ENCODE peak calls at places on chromosomes 4 and X, in four cellular contexts. C is keratinocyte, K is GM23248, T is mammary epithelial cell. W is an unnamed sample.

GRCh38 chr4:147498031-147498700 is 17.3 kb downstream of the EDNRA start:
- DNase-seq in T (peak; percentile 55), C (no peak), K (peak; percentile 70), W (peak; percentile 88)

GRCh38 chrX:39819921-39820849 is 277.6 kb downstream of the BCOR start:
- DNase-seq in T (no peak), K (no peak), C (no peak), W (no peak)

GRCh38 chr4:624705-625590 is at the start of gene PDE6B:
- DNase-seq in K (no peak), T (no peak), C (no peak), W (no peak)

GRCh38 chr4:137421796-137422195 is 110.5 kb downstream of the PCDH18 start:
- DNase-seq in T (no peak), K (peak; percentile 46), C (no peak), W (peak; percentile 32)

GRCh38 chr4:151294833-151295496 is 18.0 kb downstream of the PRSS48 start:
- DNase-seq in T (no peak), K (no peak), C (no peak), W (no peak)

GRCh38 chr4:156815717-156816319 is 155.8 kb downstream of the PDGFC start:
- DNase-seq in K (no peak), C (no peak), T (no peak), W (no peak)

GRCh38 chr4:77820836-77821561 is 1.8 kb upstream of the CNOT6L start:
- DNase-seq in C (no peak), T (peak; percentile 41), K (peak; percentile 53), W (no peak)

GRCh38 chr4:82681759-82682158 is 116.8 kb downstream of the SCD5 start:
- DNase-seq in K (peak; percentile 14), C (no peak), T (no peak), W (no peak)

DNA sequence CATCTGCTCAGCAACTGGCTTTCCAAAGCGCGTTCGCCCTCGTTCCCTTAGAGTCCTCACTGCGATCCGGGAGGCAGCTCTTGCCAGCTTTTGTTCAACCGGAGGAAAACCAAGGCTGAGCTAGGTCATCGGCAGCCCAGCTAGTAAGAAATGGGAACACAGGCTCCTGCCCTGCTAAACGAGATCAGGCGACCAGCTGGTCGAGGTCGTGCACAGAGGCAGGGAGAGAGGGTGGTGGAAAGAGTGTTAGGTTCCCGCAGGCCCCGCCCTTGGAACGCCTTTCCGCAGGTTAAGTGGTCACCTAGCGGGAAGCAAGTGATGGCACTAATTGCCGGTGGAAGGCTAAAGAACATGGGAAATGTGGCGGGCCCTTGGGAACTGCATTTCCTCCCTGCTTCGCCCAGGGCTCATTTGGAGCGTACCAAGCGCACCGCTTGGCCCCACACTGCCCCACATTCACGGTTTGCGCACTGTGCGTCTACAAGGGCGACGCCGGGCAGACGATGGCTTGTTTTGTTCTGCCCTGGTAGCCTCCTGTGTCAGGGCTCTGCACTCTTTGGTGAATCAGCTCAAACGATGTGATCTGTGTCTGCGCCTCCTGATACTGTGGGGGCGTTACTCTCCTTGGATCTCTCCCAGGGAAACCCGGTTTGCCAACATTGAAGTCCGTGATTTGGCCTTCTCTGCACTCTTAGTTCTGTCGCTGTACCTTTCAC is 7.2 kb upstream of the PRDM8 start:
- DNase-seq in C (no peak), K (peak; percentile 25), T (no peak), W (no peak)
- TF ChIP-seq EZH2 in C (no peak), K (no peak), T (no peak), W (no peak)

GRCh38 chr4:109301691-109302365 is 630 bp downstream of the COL25A1 start:
- DNase-seq in C (no peak), T (no peak), K (peak; percentile 11), W (no peak)

GRCh38 chr4:109298279-109299010 is 4.0 kb downstream of the COL25A1 start:
- DNase-seq in T (no peak), C (no peak), K (peak; percentile 23), W (no peak)

GRCh38 chr4:109303141-109303499 is 662 bp upstream of the COL25A1 start:
- DNase-seq in T (no peak), K (peak; percentile 36), C (no peak), W (peak; percentile 25)

DNA sequence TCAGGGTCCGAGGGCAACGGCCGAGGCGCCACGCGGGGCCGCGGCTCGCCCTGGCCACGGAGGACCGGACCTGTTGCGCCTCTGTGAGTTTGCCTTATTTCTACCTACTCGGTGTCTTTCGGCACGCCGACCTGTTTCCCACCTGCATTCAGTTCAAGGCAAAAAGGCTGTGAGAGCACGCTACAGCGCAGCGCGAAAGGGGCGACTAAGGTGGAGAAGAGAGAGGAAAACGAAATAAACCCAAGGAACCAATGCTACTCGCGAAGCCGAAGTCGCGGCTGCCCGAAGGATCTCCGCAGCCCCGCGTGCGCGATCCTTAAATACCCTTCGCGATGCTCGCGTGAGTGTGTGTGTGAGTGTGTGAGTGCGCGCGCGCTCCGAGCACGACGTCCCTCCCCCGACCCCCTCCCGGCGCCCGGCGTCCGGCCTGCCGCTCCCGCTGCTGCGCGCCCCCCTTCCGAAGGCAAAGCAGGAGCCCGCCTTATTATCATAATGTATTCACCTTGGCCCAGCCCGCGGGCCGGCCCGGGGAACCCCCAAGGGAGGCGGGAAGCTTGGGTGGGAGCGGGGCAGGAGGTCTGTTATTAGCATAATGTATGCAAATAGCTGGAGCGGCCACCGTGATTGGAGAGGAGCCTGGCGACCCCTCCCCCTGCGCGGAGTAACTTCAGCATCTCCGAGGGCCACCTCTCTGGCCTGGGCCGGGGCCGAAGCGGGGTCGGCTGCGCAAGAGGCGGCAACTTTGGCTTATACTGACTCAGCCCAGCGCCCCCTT is at the start of gene COL25A1:
- DNase-seq in K (peak; percentile 53), C (no peak), T (no peak), W (peak; percentile 57)
- TF ChIP-seq EZH2 in K (peak; percentile 77), C (peak; percentile 73), T (peak; percentile 99), W (peak; percentile 38)

DNA sequence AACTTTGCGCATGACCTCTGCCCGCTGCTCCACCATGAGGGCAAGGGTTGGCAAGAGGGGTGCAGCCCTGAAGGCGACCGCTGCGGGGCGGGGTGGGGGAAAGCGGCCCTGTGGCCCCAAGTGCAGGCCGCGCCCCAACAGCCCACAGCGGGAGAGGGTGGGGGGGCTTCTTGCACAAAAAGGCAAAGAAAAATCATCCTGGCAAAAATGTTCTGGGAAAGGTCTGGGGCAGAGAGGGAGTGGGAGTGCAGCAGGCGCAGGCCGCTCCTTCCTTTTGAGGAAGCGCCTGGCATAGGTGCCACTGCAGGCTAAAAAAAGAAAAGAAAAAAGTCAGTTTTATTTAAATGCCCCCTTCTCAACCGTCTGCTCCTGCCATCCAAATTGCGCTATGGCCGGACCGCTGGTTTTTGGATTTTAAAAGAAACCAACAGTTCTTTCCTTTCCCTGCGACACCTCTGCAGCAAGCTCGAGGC is 1.4 kb downstream of the ARX start:
- DNase-seq in K (no peak), T (no peak), C (no peak), W (no peak)
- TF ChIP-seq EZH2 in K (no peak), T (no peak), C (no peak), W (no peak)

GRCh38 chrX:153829799-153830631 is at the start of gene PDZD4:
- DNase-seq in K (peak; percentile 9), C (no peak), T (no peak), W (no peak)
- TF ChIP-seq EZH2 in K (peak; percentile 90), C (peak; percentile 74), T (peak; percentile 66), W (peak; percentile 88)

GRCh38 chr4:92305148-92305877 is 1.5 kb downstream of the GRID2 start:
- DNase-seq in C (no peak), T (peak; percentile 29), K (peak; percentile 51), W (peak; percentile 49)

GRCh38 chr4:92303621-92304027 is at the start of gene GRID2:
- DNase-seq in T (peak; percentile 1), C (no peak), K (peak; percentile 6), W (peak; percentile 6)

GRCh38 chr4:92304073-92304472 is 307 bp downstream of the GRID2 start:
- DNase-seq in K (no peak), T (no peak), C (no peak), W (no peak)

GRCh38 chr4:92305878-92306520 is 2.2 kb downstream of the GRID2 start:
- DNase-seq in C (no peak), T (no peak), K (no peak), W (no peak)

GRCh38 chr4:92304636-92305035 is 870 bp downstream of the GRID2 start:
- DNase-seq in C (no peak), T (no peak), K (no peak), W (no peak)
- TF ChIP-seq EZH2 in C (peak; percentile 75), T (peak; percentile 99), K (peak; percentile 27), W (no peak)

GRCh38 chrX:634306-634958 is 3.8 kb downstream of the SHOX start:
- DNase-seq in T (no peak), K (no peak), C (no peak), W (no peak)
- TF ChIP-seq EZH2 in T (no peak), K (no peak), C (peak; percentile 53), W (no peak)

DNA sequence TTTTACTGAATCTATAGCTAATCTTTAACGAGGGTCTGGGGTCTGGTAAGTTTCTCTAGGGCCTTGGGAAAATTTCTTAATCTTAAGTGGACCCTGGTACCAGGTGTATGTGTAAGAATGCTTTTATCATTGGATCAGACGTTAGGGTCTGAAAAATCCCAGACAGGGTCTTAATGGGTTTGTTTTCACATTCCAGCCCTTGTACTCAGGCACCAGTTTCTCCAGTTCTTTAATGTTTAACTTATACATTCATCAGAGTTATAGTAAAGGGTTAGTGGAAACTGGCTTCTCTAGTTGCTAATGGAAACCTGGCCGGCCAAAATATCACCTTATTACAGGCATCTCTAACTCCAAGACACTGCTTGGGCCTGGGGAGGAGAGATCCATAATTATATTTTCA is 11.7 kb downstream of the MAGEB16 start:
- DNase-seq in C (no peak), T (no peak), K (no peak), W (no peak)
- TF ChIP-seq EZH2 in C (no peak), T (no peak), K (no peak), W (no peak)

DNA sequence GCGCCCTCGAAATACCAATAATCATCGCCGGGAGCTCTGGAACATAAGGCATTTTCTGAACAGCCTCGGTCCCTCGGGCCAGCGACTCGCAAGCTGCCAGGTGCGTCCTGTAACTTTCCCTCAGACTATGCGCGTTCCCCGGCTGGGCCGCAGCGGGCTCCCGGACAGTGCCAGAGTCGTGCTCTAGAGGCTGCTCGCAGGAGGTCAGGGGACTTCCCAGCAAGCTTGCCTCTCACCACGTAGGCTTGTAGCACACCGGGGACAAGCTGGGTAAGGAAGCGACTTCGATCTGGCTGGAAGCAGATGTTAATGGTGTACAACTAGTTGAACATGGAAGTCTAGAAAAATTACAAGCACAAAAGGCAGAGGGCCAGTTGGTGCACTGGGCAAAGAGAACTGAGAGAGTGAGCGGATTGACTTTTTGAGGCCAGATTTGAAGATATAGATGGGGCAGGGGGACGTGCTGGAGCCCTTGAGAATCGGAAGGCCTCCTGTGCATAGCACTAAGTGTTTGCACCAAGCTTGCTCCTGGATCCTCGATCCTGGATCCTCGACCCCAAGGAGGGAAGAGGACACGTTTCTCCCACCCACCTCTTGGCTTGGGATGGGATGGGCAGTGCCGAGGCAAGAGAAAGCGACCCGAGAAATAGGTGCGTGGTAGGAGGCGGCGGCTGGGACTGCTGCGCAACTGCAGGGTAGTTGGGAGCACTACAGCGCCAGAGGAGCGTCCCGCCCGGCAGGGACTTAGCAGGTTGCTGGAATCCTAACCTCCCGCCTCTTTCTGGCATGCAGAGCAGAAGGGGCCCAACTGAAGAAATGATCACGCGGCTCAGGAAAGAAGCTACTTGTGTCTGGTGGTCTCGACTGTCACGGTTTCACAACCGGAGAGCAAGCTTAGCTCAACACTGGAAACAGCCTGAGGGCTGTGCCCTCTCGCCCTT is 19.9 kb upstream of the ZIC3 start:
- DNase-seq in T (no peak), C (no peak), K (no peak), W (no peak)
- TF ChIP-seq EZH2 in T (no peak), C (peak; percentile 33), K (no peak), W (no peak)